ENCODE peak calls at places on chromosomes 16 and 17, in nine cellular contexts. One of them, this sample, is unnamed.

GRCh38 chr16:51538707-51539604 is 387.9 kb upstream of the SALL1 start:
- DNase-seq in esophagus squamous epithelium: no peak
- DNase-seq in body of pancreas: no peak
- DNase-seq in uterus: no peak
- DNase-seq in A549: peak; percentile 88
- DNase-seq in stomach: no peak
- DNase-seq in breast epithelium: no peak
- DNase-seq in esophagus muscularis mucosa: peak; percentile 86
- DNase-seq in HCT116: no peak
- DNase-seq in this sample: peak; percentile 61

GRCh38 chr16:69424935-69425784 is 741 bp downstream of the CYB5B start:
- DNase-seq in stomach: no peak
- DNase-seq in uterus: no peak
- DNase-seq in esophagus squamous epithelium: no peak
- DNase-seq in HCT116: no peak
- DNase-seq in body of pancreas: no peak
- DNase-seq in esophagus muscularis mucosa: no peak
- DNase-seq in breast epithelium: no peak
- DNase-seq in A549: no peak
- DNase-seq in this sample: no peak

GRCh38 chr16:89090182-89090630 is 3.4 kb upstream of the ACSF3 start:
- DNase-seq in stomach: peak; percentile 79
- DNase-seq in esophagus muscularis mucosa: no peak
- DNase-seq in body of pancreas: no peak
- DNase-seq in breast epithelium: no peak
- DNase-seq in esophagus squamous epithelium: no peak
- DNase-seq in uterus: no peak
- DNase-seq in A549: no peak
- DNase-seq in HCT116: no peak
- DNase-seq in this sample: no peak

GRCh38 chr17:42784361-42784760 is 4.0 kb downstream of the WNK4 start:
- DNase-seq in breast epithelium: no peak
- DNase-seq in stomach: no peak
- DNase-seq in A549: no peak
- DNase-seq in esophagus muscularis mucosa: no peak
- DNase-seq in HCT116: no peak
- DNase-seq in uterus: no peak
- DNase-seq in body of pancreas: no peak
- DNase-seq in esophagus squamous epithelium: no peak
- DNase-seq in this sample: no peak

GRCh38 chr17:8862213-8863056 is 5.0 kb downstream of the PIK3R6 start:
- DNase-seq in uterus: no peak
- DNase-seq in A549: no peak
- DNase-seq in stomach: no peak
- DNase-seq in esophagus squamous epithelium: no peak
- DNase-seq in breast epithelium: peak; percentile 61
- DNase-seq in esophagus muscularis mucosa: no peak
- DNase-seq in HCT116: no peak
- DNase-seq in body of pancreas: no peak
- DNase-seq in this sample: no peak

GRCh38 chr16:83995756-83996155 is 27.7 kb downstream of the NECAB2 start:
- DNase-seq in esophagus muscularis mucosa: no peak
- DNase-seq in esophagus squamous epithelium: no peak
- DNase-seq in stomach: peak; percentile 57
- DNase-seq in uterus: no peak
- DNase-seq in A549: no peak
- DNase-seq in breast epithelium: no peak
- DNase-seq in HCT116: peak; percentile 18
- DNase-seq in body of pancreas: peak; percentile 58
- DNase-seq in this sample: no peak

GRCh38 chr17:18251204-18251603 is 7.3 kb downstream of the FLII start:
- DNase-seq in uterus: no peak
- DNase-seq in esophagus squamous epithelium: no peak
- DNase-seq in stomach: no peak
- DNase-seq in HCT116: no peak
- DNase-seq in A549: no peak
- DNase-seq in esophagus muscularis mucosa: no peak
- DNase-seq in body of pancreas: no peak
- DNase-seq in breast epithelium: no peak
- DNase-seq in this sample: no peak

GRCh38 chr17:79607941-79608728 is 2.7 kb downstream of the RBFOX3 start:
- DNase-seq in HCT116: peak; percentile 12
- DNase-seq in A549: no peak
- DNase-seq in esophagus squamous epithelium: no peak
- DNase-seq in body of pancreas: peak; percentile 23
- DNase-seq in stomach: no peak
- DNase-seq in esophagus muscularis mucosa: no peak
- DNase-seq in uterus: peak; percentile 30
- DNase-seq in breast epithelium: no peak
- DNase-seq in this sample: no peak

GRCh38 chr17:63596856-63597557 is 3.7 kb upstream of the TACO1 start:
- DNase-seq in uterus: no peak
- DNase-seq in esophagus muscularis mucosa: no peak
- DNase-seq in stomach: no peak
- DNase-seq in esophagus squamous epithelium: no peak
- DNase-seq in A549: no peak
- DNase-seq in breast epithelium: no peak
- DNase-seq in body of pancreas: no peak
- DNase-seq in HCT116: no peak
- DNase-seq in this sample: no peak

GRCh38 chr16:71610447-71610846 is 15.5 kb upstream of the MARVELD3 start:
- DNase-seq in esophagus squamous epithelium: no peak
- DNase-seq in stomach: no peak
- DNase-seq in body of pancreas: no peak
- DNase-seq in HCT116: no peak
- DNase-seq in A549: no peak
- DNase-seq in uterus: no peak
- DNase-seq in breast epithelium: no peak
- DNase-seq in esophagus muscularis mucosa: no peak
- DNase-seq in this sample: no peak

GRCh38 chr16:89354325-89354724 is 136.0 kb downstream of the ANKRD11 start:
- DNase-seq in HCT116: no peak
- DNase-seq in esophagus squamous epithelium: no peak
- DNase-seq in body of pancreas: peak; percentile 63
- DNase-seq in esophagus muscularis mucosa: no peak
- DNase-seq in uterus: no peak
- DNase-seq in breast epithelium: no peak
- DNase-seq in stomach: no peak
- DNase-seq in A549: no peak
- DNase-seq in this sample: no peak

GRCh38 chr16:88623858-88624257 is 14.5 kb upstream of the IL17C start:
- DNase-seq in uterus: no peak
- DNase-seq in HCT116: no peak
- DNase-seq in A549: no peak
- DNase-seq in stomach: no peak
- DNase-seq in breast epithelium: no peak
- DNase-seq in esophagus muscularis mucosa: no peak
- DNase-seq in esophagus squamous epithelium: no peak
- DNase-seq in body of pancreas: no peak
- DNase-seq in this sample: no peak

GRCh38 chr16:4089811-4090293 is 26.4 kb downstream of the ADCY9 start:
- DNase-seq in uterus: no peak
- DNase-seq in HCT116: no peak
- DNase-seq in esophagus muscularis mucosa: no peak
- DNase-seq in breast epithelium: no peak
- DNase-seq in A549: no peak
- DNase-seq in esophagus squamous epithelium: no peak
- DNase-seq in body of pancreas: no peak
- DNase-seq in stomach: no peak
- DNase-seq in this sample: no peak

GRCh38 chr17:75853410-75853809 is 1.7 kb downstream of the WBP2 start:
- DNase-seq in A549: no peak
- DNase-seq in esophagus muscularis mucosa: no peak
- DNase-seq in esophagus squamous epithelium: no peak
- DNase-seq in body of pancreas: no peak
- DNase-seq in uterus: no peak
- DNase-seq in HCT116: no peak
- DNase-seq in breast epithelium: peak; percentile 55
- DNase-seq in stomach: no peak
- DNase-seq in this sample: no peak

GRCh38 chr17:75856062-75856681 is 1.0 kb upstream of the WBP2 start:
- DNase-seq in stomach: peak; percentile 33
- DNase-seq in breast epithelium: no peak
- DNase-seq in uterus: no peak
- DNase-seq in body of pancreas: peak; percentile 35
- DNase-seq in esophagus muscularis mucosa: no peak
- DNase-seq in esophagus squamous epithelium: no peak
- DNase-seq in A549: peak; percentile 67
- DNase-seq in HCT116: no peak
- DNase-seq in this sample: no peak

GRCh38 chr17:75854111-75854748 is 905 bp downstream of the WBP2 start:
- DNase-seq in HCT116: no peak
- DNase-seq in esophagus squamous epithelium: no peak
- DNase-seq in A549: peak; percentile 80
- DNase-seq in uterus: no peak
- DNase-seq in esophagus muscularis mucosa: no peak
- DNase-seq in breast epithelium: peak; percentile 58
- DNase-seq in body of pancreas: peak; percentile 64
- DNase-seq in stomach: no peak
- DNase-seq in this sample: peak; percentile 92

GRCh38 chr17:75854881-75855309 is 240 bp downstream of the WBP2 start:
- DNase-seq in A549: peak; percentile 58
- DNase-seq in HCT116: no peak
- DNase-seq in breast epithelium: peak; percentile 41
- DNase-seq in uterus: no peak
- DNase-seq in esophagus muscularis mucosa: no peak
- DNase-seq in body of pancreas: no peak
- DNase-seq in stomach: no peak
- DNase-seq in esophagus squamous epithelium: no peak
- DNase-seq in this sample: no peak

GRCh38 chr17:75855310-75856061 is at the start of gene WBP2:
- DNase-seq in stomach: peak; percentile 98
- DNase-seq in esophagus muscularis mucosa: peak; percentile 100
- DNase-seq in uterus: peak; percentile 100
- DNase-seq in A549: peak; percentile 100
- DNase-seq in breast epithelium: peak; percentile 100
- DNase-seq in esophagus squamous epithelium: peak; percentile 97
- DNase-seq in body of pancreas: peak; percentile 99
- DNase-seq in HCT116: peak; percentile 100
- DNase-seq in this sample: peak; percentile 97
- TF ChIP-seq POLR2A in stomach: no peak
- TF ChIP-seq POLR2A in esophagus muscularis mucosa: peak; percentile 97
- TF ChIP-seq POLR2A in uterus: peak; percentile 97
- TF ChIP-seq POLR2A in A549: peak; percentile 95
- TF ChIP-seq POLR2A in breast epithelium: peak; percentile 99
- TF ChIP-seq POLR2A in esophagus squamous epithelium: peak; percentile 97
- TF ChIP-seq POLR2A in body of pancreas: peak; percentile 99
- TF ChIP-seq POLR2A in HCT116: peak; percentile 85
- TF ChIP-seq POLR2A in this sample: peak; percentile 90

DNA sequence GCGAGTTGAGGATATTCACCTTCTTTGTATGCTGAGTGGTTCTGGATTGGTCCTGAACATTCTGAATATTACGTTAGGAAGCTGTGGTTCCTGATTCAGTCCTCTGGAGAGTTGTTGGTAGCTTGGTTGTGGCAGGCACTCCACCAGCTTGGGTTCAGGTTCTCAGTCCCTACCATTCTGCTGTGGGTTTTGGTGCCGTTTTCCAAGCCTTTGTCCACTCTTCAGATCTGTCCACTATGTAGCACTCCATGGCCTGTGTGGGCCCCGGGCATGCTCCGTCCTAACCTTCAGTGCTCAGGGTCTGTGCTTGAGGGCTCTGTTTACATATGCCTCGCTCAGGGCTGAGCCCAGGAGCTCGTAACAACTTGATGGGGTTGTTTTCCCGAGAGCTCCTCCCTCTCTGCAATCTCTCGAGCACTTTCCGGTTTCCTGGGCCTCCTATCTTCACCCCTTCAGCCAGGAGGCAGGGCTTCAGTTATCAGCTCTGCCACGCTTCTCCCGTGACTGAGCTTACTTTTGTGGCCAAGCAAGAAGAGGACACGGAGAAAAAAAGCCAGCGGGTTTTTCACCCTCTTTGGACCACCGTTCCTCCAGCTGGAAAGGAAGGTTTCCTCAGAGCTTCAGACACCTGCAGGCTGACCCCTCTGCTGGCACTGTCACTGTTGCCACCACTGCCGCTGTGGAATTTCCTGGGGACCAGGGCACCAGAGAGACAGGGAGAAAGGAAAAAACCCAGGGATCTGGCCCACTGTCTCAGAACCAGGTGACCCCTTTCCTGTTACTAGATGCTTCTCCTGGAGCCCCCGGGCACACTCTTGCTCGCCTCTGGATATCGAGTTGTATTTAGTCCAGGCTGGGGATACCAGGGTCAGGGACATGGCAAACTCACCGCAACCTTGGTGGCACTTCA is 19.6 kb downstream of the KIAA0513 start:
- DNase-seq in uterus: no peak
- DNase-seq in esophagus muscularis mucosa: no peak
- DNase-seq in A549: no peak
- DNase-seq in body of pancreas: peak; percentile 69
- DNase-seq in HCT116: no peak
- DNase-seq in esophagus squamous epithelium: no peak
- DNase-seq in stomach: peak; percentile 76
- DNase-seq in breast epithelium: no peak
- DNase-seq in this sample: no peak
- TF ChIP-seq POLR2A in uterus: no peak
- TF ChIP-seq POLR2A in esophagus muscularis mucosa: no peak
- TF ChIP-seq POLR2A in A549: no peak
- TF ChIP-seq POLR2A in body of pancreas: no peak
- TF ChIP-seq POLR2A in HCT116: no peak
- TF ChIP-seq POLR2A in esophagus squamous epithelium: no peak
- TF ChIP-seq POLR2A in stomach: no peak
- TF ChIP-seq POLR2A in breast epithelium: no peak
- TF ChIP-seq POLR2A in this sample: no peak

DNA sequence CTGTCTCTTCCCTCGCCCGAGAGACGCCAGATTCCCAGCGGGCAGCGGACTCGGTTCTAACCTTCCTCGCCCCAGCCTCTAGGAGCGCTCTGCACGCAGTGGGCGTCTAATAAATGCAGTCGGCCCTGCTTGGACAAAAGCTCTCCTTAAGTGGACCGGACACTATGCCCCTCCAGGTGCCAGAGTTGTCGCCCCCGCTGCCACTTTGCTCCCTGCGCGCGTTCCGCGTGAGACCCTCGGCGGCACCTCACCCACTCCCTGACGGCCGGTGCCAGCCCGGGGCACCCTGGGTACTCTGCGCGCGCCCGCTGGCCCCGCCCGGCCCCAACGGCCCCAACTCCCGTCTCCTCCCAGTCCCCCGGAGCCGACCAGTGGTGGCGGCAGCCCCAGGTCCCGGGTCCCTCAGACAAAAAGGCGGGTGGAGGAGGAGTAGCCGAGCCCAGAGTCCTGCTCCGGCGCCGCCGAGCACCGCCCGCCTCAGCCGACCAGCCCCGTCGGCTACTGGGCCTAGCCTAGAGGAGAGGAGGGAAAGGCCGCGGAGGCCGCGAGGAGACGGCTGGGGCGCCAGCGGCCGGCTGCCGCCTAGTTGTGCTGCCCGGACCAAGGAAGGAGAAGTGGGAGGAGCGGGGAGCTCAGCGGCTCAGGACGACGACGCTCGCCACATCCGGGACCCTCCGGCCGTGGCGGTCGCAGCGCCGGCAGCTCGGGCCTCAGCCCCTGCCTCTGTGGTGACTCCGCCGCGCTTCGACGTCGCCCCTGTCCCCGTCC is 123.0 kb downstream of the GOSR1 start:
- DNase-seq in uterus: peak; percentile 70
- DNase-seq in esophagus squamous epithelium: peak; percentile 25
- DNase-seq in body of pancreas: peak; percentile 89
- DNase-seq in A549: peak; percentile 98
- DNase-seq in stomach: peak; percentile 85
- DNase-seq in esophagus muscularis mucosa: peak; percentile 94
- DNase-seq in breast epithelium: peak; percentile 62
- DNase-seq in HCT116: peak; percentile 59
- DNase-seq in this sample: peak; percentile 65
- TF ChIP-seq POLR2A in uterus: peak; percentile 77
- TF ChIP-seq POLR2A in esophagus squamous epithelium: no peak
- TF ChIP-seq POLR2A in body of pancreas: peak; percentile 95
- TF ChIP-seq POLR2A in A549: peak; percentile 89
- TF ChIP-seq POLR2A in stomach: no peak
- TF ChIP-seq POLR2A in esophagus muscularis mucosa: peak; percentile 63
- TF ChIP-seq POLR2A in breast epithelium: peak; percentile 68
- TF ChIP-seq POLR2A in HCT116: peak; percentile 42
- TF ChIP-seq POLR2A in this sample: peak; percentile 69

GRCh38 chr17:80785477-80786178 is 206.0 kb upstream of the CHMP6 start:
- DNase-seq in A549: no peak
- DNase-seq in HCT116: no peak
- DNase-seq in stomach: no peak
- DNase-seq in esophagus squamous epithelium: no peak
- DNase-seq in uterus: no peak
- DNase-seq in body of pancreas: no peak
- DNase-seq in breast epithelium: no peak
- DNase-seq in esophagus muscularis mucosa: no peak
- DNase-seq in this sample: no peak
- TF ChIP-seq POLR2A in A549: no peak
- TF ChIP-seq POLR2A in HCT116: no peak
- TF ChIP-seq POLR2A in stomach: no peak
- TF ChIP-seq POLR2A in esophagus squamous epithelium: no peak
- TF ChIP-seq POLR2A in uterus: no peak
- TF ChIP-seq POLR2A in body of pancreas: no peak
- TF ChIP-seq POLR2A in breast epithelium: no peak
- TF ChIP-seq POLR2A in esophagus muscularis mucosa: no peak
- TF ChIP-seq POLR2A in this sample: no peak